ENCODE peak calls at places on chromosomes 5 and 9, in nine cellular contexts. E, G, Q, V, B, X, C, A and R are unnamed samples.
A peak's percentile ranks its signal among the peaks of the same experiment; 100 is the strongest.

GRCh38 chr5:149404746-149405549 is 25.9 kb upstream of the IL17B start:
- DNase-seq in G (no peak), C (no peak), B (no peak), Q (no peak), E (peak; percentile 59), X (peak; percentile 30), A (no peak), V (peak; percentile 74), R (no peak)

GRCh38 chr5:113140837-113141661 is 164.5 kb downstream of the DCP2 start:
- DNase-seq in X (no peak), C (peak; percentile 73), B (no peak), A (no peak), Q (no peak), E (peak; percentile 69), V (peak; percentile 79), G (peak; percentile 35), R (peak; percentile 42)

GRCh38 chr9:75482566-75482965 is 394.3 kb downstream of the OSTF1 start:
- DNase-seq in B (no peak), X (no peak), V (no peak), E (no peak), Q (no peak), C (no peak), A (no peak), G (no peak), R (no peak)

GRCh38 chr5:53503819-53504218 is 23.4 kb downstream of the FST start:
- DNase-seq in V (no peak), Q (no peak), E (no peak), C (no peak), A (no peak), X (no peak), G (no peak), B (no peak), R (no peak)

GRCh38 chr9:72579880-72580570 is 58.6 kb downstream of the TMC1 start:
- DNase-seq in X (no peak), A (no peak), V (no peak), Q (peak; percentile 76), B (no peak), C (no peak), E (peak; percentile 38), G (no peak), R (no peak)

GRCh38 chr5:73170522-73170921 is 2.5 kb upstream of the TMEM174 start:
- DNase-seq in Q (peak; percentile 69), G (no peak), B (no peak), V (no peak), C (no peak), X (peak; percentile 19), E (no peak), A (no peak), R (no peak)

GRCh38 chr5:89204766-89205165 is 321.8 kb upstream of the MEF2C start:
- DNase-seq in B (no peak), V (no peak), C (no peak), E (no peak), Q (no peak), G (no peak), A (no peak), X (no peak), R (no peak)

GRCh38 chr5:33650911-33651310 is 210.1 kb downstream of the TARS1 start:
- DNase-seq in A (no peak), B (no peak), C (no peak), E (peak; percentile 85), G (no peak), Q (no peak), V (no peak), X (no peak), R (no peak)

GRCh38 chr5:64339776-64340175 is 166.0 kb upstream of the RGS7BP start:
- DNase-seq in E (no peak), V (no peak), X (no peak), A (no peak), B (no peak), C (no peak), G (no peak), Q (no peak), R (no peak)

GRCh38 chr5:94181940-94182339 is 436.5 kb downstream of the KIAA0825 start:
- DNase-seq in V (no peak), B (no peak), G (no peak), Q (peak; percentile 1), C (no peak), E (no peak), X (peak; percentile 13), A (no peak), R (no peak)

GRCh38 chr9:113756476-113757198 is 119.5 kb upstream of the ZNF618 start:
- DNase-seq in V (no peak), A (no peak), G (no peak), E (no peak), Q (no peak), X (no peak), B (no peak), C (no peak), R (no peak)
- H3K4me3 ChIP-seq in V (no peak overlapping the region), A (no peak overlapping the region), G (no peak overlapping the region), E (no peak overlapping the region), Q (no peak overlapping the region), X (no peak overlapping the region), B (no peak overlapping the region), C (no peak overlapping the region), R (no peak overlapping the region)

GRCh38 chr9:120925535-120926396 is 830 bp downstream of the TRAF1 start:
- DNase-seq in A (no peak), E (no peak), Q (no peak), V (peak; percentile 57), C (peak; percentile 84), G (no peak), X (no peak), B (peak; percentile 56), R (no peak)

GRCh38 chr9:120926397-120926928 is at the start of gene TRAF1:
- DNase-seq in X (no peak), Q (no peak), E (no peak), C (no peak), A (no peak), G (no peak), B (no peak), V (peak; percentile 61), R (no peak)

GRCh38 chr9:120928015-120928719 is 1.6 kb upstream of the TRAF1 start:
- DNase-seq in C (peak; percentile 81), V (peak; percentile 83), Q (peak; percentile 44), G (peak; percentile 40), A (peak; percentile 65), B (no peak), E (no peak), X (no peak), R (peak; percentile 39)

GRCh38 chr9:120928720-120929389 is 2.3 kb upstream of the TRAF1 start:
- DNase-seq in Q (peak; percentile 78), V (peak; percentile 88), B (peak; percentile 74), X (peak; percentile 21), C (peak; percentile 92), E (no peak), G (peak; percentile 80), A (peak; percentile 84), R (peak; percentile 51)

GRCh38 chr9:120927125-120928014 is 774 bp upstream of the TRAF1 start:
- DNase-seq in V (peak; percentile 25), Q (no peak), A (no peak), G (no peak), X (no peak), E (no peak), B (no peak), C (no peak), R (no peak)
- H3K4me1 ChIP-seq in V (no peaks in the 10 kb centered on the region), Q (no peaks in the 10 kb centered on the region), A (peaks cover 13% of the 10 kb centered on the region), G (peaks cover 17% of the 10 kb centered on the region), X (peaks cover 17% of the 10 kb centered on the region), E (peaks cover 11% of the 10 kb centered on the region), B (peaks cover 86% of the 10 kb centered on the region), C (peaks cover 7% of the 10 kb centered on the region), R (peaks cover 34% of the 10 kb centered on the region)

DNA sequence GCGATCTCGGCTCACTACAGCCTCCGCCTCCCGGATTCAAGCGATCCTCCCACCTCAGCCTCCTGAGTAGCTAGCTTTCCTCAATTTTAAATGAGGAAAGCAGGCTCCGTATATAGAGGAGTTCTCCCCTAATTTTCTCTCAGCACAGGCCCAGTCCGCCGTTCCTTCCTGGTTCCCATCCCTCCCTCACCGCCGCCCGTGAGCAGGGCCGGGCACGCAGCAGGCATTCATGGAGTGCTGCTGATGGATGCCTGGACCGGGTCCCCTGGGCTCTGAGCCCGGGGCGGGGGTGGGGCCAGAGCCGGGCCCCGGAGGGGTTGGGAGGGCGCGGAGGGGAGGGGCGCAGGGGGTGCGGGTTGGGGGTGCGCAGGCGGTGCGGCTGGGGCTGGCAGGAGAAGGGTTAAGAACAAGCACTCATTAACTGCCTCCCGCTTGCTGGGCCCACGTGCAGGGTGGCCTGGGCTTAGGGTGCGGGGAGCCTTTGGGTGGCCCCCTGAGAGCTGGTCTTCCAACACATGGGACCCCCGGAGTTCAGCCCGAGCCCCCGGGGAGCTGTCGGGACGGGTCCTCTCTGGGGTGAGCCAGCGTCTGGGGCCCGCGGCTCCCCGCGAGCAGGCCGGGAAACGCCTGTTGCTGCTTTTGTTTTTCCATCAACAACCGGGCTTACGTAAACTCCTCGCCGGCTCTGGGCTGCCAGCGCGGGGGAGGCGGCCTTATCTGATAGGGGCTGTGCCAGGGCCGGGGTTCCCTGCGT is 33.7 kb downstream of the LHX2 start:
- DNase-seq in E (no peak), Q (no peak), A (peak; percentile 56), G (peak; percentile 49), X (no peak), V (peak; percentile 81), C (peak; percentile 91), B (no peak), R (no peak)
- H3K27me3 ChIP-seq in E (peaks cover 63% of the 10 kb centered on the region), Q (no peaks in the 10 kb centered on the region), A (peaks cover 21% of the 10 kb centered on the region), G (peaks cover 9% of the 10 kb centered on the region), X (peaks cover 46% of the 10 kb centered on the region), V (peaks cover 56% of the 10 kb centered on the region), C (no peaks in the 10 kb centered on the region), B (peaks cover 6% of the 10 kb centered on the region), R (no peaks in the 10 kb centered on the region)

DNA sequence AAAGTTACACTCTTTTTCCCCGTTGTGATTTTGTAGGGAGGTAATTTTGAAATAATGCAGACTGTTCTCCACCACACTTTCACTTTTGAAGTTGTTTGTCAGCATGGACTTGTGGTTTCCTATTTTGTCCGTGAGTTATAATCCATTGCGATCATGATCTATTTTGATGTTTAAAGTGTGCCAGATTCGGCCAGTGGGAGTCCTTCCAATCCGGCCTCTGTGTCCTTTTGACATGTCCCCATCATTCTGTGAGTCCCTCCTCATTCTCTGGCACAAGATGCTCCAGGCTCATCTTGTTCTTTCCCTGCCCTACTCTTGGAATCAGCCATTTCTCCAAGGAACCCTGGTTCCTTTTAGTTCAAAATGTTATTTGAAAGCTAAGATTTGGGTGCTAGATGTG is 211.3 kb upstream of the KLF4 start:
- DNase-seq in V (no peak), G (no peak), C (no peak), Q (no peak), X (no peak), B (no peak), E (no peak), A (no peak), R (no peak)
- H3K4me3 ChIP-seq in V (no peak overlapping the region), G (peak overlapping the region; percentile 26), C (no peak overlapping the region), Q (no peak overlapping the region), X (no peak overlapping the region), B (no peak overlapping the region), E (no peak overlapping the region), A (no peak overlapping the region), R (no peak overlapping the region)